ENCODE peak calls at places on chromosomes 2 and 18, in eight cellular contexts. C is CD4-positive, CD25-positive, alpha-beta regulatory T cell; K is CD8-positive, alpha-beta memory T cell; L is pancreas; W is SK-N-SH; N is kidney; I is fibroblast of lung; Z is AG04450. O is an unnamed sample.

GRCh38 chr2:109604597-109604996 is 9.2 kb downstream of the SEPTIN10 start:
- DNase-seq in C (no peak), K (no peak), L (no peak), W (no peak), N (no peak), I (peak; percentile 86), Z (no peak), O (peak; percentile 78)

GRCh38 chr2:7010376-7010775 is 93.2 kb downstream of the RNF144A start:
- DNase-seq in C (no peak), K (no peak), L (no peak), W (no peak), N (no peak), I (peak; percentile 99), Z (no peak), O (no peak)

GRCh38 chr2:178796079-178796677 is 11.0 kb downstream of the TTN start:
- DNase-seq in C (peak; percentile 64), K (peak; percentile 12), L (no peak), W (peak; percentile 32), N (no peak), I (peak; percentile 41), Z (peak; percentile 4), O (no peak)

GRCh38 chr2:39080152-39080551 is 40.7 kb downstream of the SOS1 start:
- DNase-seq in C (no peak), K (no peak), L (no peak), W (no peak), N (no peak), I (no peak), Z (no peak), O (no peak)

GRCh38 chr2:156986339-156986988 is 271.0 kb upstream of the GALNT5 start:
- DNase-seq in C (no peak), K (no peak), L (no peak), W (no peak), N (no peak), I (no peak), Z (no peak), O (no peak)

GRCh38 chr2:150303281-150303680 is 184.2 kb downstream of the RND3 start:
- DNase-seq in C (no peak), K (no peak), L (no peak), W (no peak), N (no peak), I (no peak), Z (no peak), O (no peak)

GRCh38 chr2:240745962-240746361 is 54.3 kb downstream of the AQP12A start:
- DNase-seq in C (no peak), K (no peak), L (no peak), W (no peak), N (no peak), I (no peak), Z (no peak), O (no peak)

GRCh38 chr2:197137234-197137633 is 173.3 kb downstream of the ANKRD44 start:
- DNase-seq in C (no peak), K (no peak), L (no peak), W (no peak), N (no peak), I (peak; percentile 77), Z (no peak), O (no peak)

GRCh38 chr18:76405761-76406356 is 89.2 kb downstream of the ZNF516 start:
- DNase-seq in C (no peak), K (peak; percentile 35), L (no peak), W (peak; percentile 63), N (no peak), I (peak; percentile 36), Z (no peak), O (peak; percentile 74)

GRCh38 chr18:69647695-69648094 is 247.0 kb downstream of the DOK6 start:
- DNase-seq in C (no peak), K (no peak), L (no peak), W (no peak), N (no peak), I (no peak), Z (no peak), O (no peak)

GRCh38 chr18:10490401-10491289 is 35.2 kb upstream of the NAPG start:
- DNase-seq in C (peak; percentile 81), K (peak; percentile 50), L (no peak), W (no peak), N (no peak), I (no peak), Z (no peak), O (no peak)

GRCh38 chr2:158973511-158973956 is 5.1 kb downstream of the TANC1 start:
- DNase-seq in C (no peak), K (no peak), L (no peak), W (no peak), N (no peak), I (peak; percentile 39), Z (no peak), O (no peak)

GRCh38 chr2:226652388-226652787 is 147.2 kb downstream of the IRS1 start:
- DNase-seq in C (peak; percentile 55), K (no peak), L (no peak), W (no peak), N (no peak), I (peak; percentile 99), Z (peak; percentile 75), O (no peak)

GRCh38 chr2:8840475-8841091 is 3.2 kb upstream of the KIDINS220 start:
- DNase-seq in C (no peak), K (no peak), L (no peak), W (no peak), N (no peak), I (no peak), Z (no peak), O (no peak)

GRCh38 chr18:23274638-23275482 is 139.6 kb downstream of the CABLES1 start:
- DNase-seq in C (no peak), K (no peak), L (no peak), W (no peak), N (no peak), I (no peak), Z (no peak), O (no peak)
- H3K9me3 ChIP-seq in C (peaks cover 3% of the 10 kb centered on the region), K (peaks cover 3% of the 10 kb centered on the region), L (no peaks in the 10 kb centered on the region), W (no peaks in the 10 kb centered on the region), N (no peaks in the 10 kb centered on the region), I (no peaks in the 10 kb centered on the region), Z (peaks cover 23% of the 10 kb centered on the region), O (peaks cover 8% of the 10 kb centered on the region)

GRCh38 chr2:63268946-63269345 is 218.3 kb downstream of the OTX1 start:
- DNase-seq in C (no peak), K (no peak), L (no peak), W (no peak), N (no peak), I (no peak), Z (no peak), O (no peak)

GRCh38 chr2:63270717-63271116 is 220.1 kb downstream of the OTX1 start:
- DNase-seq in C (no peak), K (no peak), L (no peak), W (no peak), N (no peak), I (no peak), Z (no peak), O (no peak)

GRCh38 chr2:63272560-63272959 is 221.9 kb downstream of the OTX1 start:
- DNase-seq in C (no peak), K (no peak), L (no peak), W (no peak), N (no peak), I (no peak), Z (no peak), O (no peak)
- H3K9me3 ChIP-seq in C (peaks cover 23% of the 10 kb centered on the region), K (peaks cover 4% of the 10 kb centered on the region), L (no peaks in the 10 kb centered on the region), W (peaks cover 3% of the 10 kb centered on the region), N (peaks cover 22% of the 10 kb centered on the region), I (no peaks in the 10 kb centered on the region), Z (peaks cover 8% of the 10 kb centered on the region), O (peaks cover 39% of the 10 kb centered on the region)

GRCh38 chr2:85774126-85774978 is 20.6 kb downstream of the ATOH8 start:
- DNase-seq in C (no peak), K (no peak), L (no peak), W (no peak), N (peak; percentile 43), I (no peak), Z (no peak), O (peak; percentile 15)

GRCh38 chr2:85773692-85774091 is 19.9 kb downstream of the ATOH8 start:
- DNase-seq in C (no peak), K (no peak), L (no peak), W (peak; percentile 64), N (peak; percentile 33), I (no peak), Z (no peak), O (no peak)

GRCh38 chr2:85772019-85772745 is 18.4 kb downstream of the ATOH8 start:
- DNase-seq in C (no peak), K (no peak), L (peak; percentile 91), W (peak; percentile 96), N (peak; percentile 99), I (peak; percentile 99), Z (peak; percentile 100), O (peak; percentile 94)

GRCh38 chr2:85771486-85771885 is 17.7 kb downstream of the ATOH8 start:
- DNase-seq in C (no peak), K (no peak), L (no peak), W (no peak), N (no peak), I (no peak), Z (no peak), O (no peak)

DNA sequence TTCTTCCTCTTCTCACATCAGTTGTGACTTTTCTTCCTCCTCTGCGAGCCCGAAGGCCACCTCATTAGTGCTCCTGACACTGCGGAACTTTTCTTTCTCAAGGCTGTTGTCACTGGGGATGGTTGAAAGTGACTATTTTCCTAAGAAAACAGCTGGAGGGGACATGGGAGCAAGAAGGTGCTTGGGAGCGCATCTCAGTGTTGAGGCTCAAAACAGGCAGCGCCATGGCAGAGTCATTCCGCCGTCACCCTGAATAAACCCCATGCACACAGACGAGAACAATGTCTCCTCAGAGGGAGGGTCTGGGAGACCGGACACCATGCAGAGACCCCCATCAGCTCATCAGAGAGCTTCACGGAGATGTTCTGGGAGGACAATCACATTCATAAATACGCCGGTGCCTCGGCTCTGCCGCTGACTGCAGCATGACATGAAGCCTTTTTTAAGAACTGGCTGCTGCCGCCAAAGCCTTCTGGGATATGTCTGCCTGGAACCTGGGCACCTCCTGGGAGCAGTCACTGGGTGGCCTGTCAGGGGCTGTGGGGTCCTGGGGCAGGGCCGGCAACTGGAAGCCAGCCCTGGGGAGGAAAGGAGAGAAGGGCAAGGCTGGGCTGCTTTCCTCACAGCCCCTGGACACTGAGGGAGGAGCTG is 19.2 kb downstream of the ATOH8 start:
- DNase-seq in C (no peak), K (no peak), L (no peak), W (peak; percentile 55), N (no peak), I (no peak), Z (no peak), O (no peak)
- H3K9me3 ChIP-seq in C (no peaks in the 10 kb centered on the region), K (no peaks in the 10 kb centered on the region), L (no peaks in the 10 kb centered on the region), W (no peaks in the 10 kb centered on the region), N (no peaks in the 10 kb centered on the region), I (no peaks in the 10 kb centered on the region), Z (no peaks in the 10 kb centered on the region), O (no peaks in the 10 kb centered on the region)

DNA sequence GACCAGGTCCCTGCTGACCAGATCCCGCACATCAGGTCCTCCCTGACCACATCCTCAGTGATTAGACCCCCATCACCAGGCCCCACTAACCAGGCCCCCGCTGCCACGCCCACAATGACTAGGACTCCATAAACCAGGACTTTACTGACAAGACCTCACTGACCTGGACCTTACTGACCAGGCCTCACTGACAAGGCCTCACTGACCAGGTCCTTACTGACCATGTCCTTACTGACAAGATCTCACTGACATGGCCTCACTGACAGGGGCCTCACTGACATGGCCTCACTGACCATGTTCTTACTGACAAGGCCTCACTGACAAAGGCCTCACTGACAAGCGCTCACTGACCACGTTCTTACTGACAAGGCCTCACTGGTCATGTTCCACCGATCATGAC is 107.9 kb upstream of the TEKT4 start:
- DNase-seq in C (no peak), K (no peak), L (no peak), W (no peak), N (no peak), I (no peak), Z (no peak), O (no peak)
- H3K9me3 ChIP-seq in C (no peaks in the 10 kb centered on the region), K (no peaks in the 10 kb centered on the region), L (no peaks in the 10 kb centered on the region), W (no peaks in the 10 kb centered on the region), N (no peaks in the 10 kb centered on the region), I (no peaks in the 10 kb centered on the region), Z (peaks cover 60% of the 10 kb centered on the region), O (no peaks in the 10 kb centered on the region)

GRCh38 chr2:56801214-56801613 is 617.4 kb downstream of the CCDC85A start:
- DNase-seq in C (no peak), K (no peak), L (no peak), W (no peak), N (no peak), I (no peak), Z (no peak), O (no peak)
- H3K9me3 ChIP-seq in C (no peaks in the 10 kb centered on the region), K (no peaks in the 10 kb centered on the region), L (no peaks in the 10 kb centered on the region), W (no peaks in the 10 kb centered on the region), N (no peaks in the 10 kb centered on the region), I (no peaks in the 10 kb centered on the region), Z (peaks cover 4% of the 10 kb centered on the region), O (no peaks in the 10 kb centered on the region)